ENCODE peak calls at places on chromosomes 4 and X, in five cellular contexts. M is bronchial epithelial cell, L is fibroblast of the aortic adventitia, P is GM20000, Z is GM10248. G is an unnamed sample.

GRCh38 chr4:184857446-184858121 is 31.8 kb upstream of the ACSL1 start:
- DNase-seq in M (no peak), L (no peak), P (no peak), Z (no peak), G (no peak)

GRCh38 chr4:174940002-174940401 is 21.8 kb downstream of the ADAM29 start:
- DNase-seq in M (no peak), L (no peak), P (no peak), Z (no peak), G (no peak)

GRCh38 chrX:39196192-39197102 is 395.2 kb downstream of the MID1IP1 start:
- DNase-seq in M (peak), L (peak), P (peak), Z (peak), G (no peak)

GRCh38 chr4:140637836-140638235 is 69.1 kb upstream of the UCP1 start:
- DNase-seq in M (peak), L (peak), P (peak), Z (peak), G (no peak)

GRCh38 chrX:120453985-120454384 is 15.1 kb downstream of the LAMP2 start:
- DNase-seq in M (peak), L (peak), P (no peak), Z (no peak), G (no peak)

GRCh38 chr4:3232001-3232400 is 17.0 kb upstream of the MSANTD1 start:
- DNase-seq in M (no peak), L (no peak), P (no peak), Z (no peak), G (no peak)

GRCh38 chr4:65917486-65917885 is 247.2 kb upstream of the EPHA5 start:
- DNase-seq in M (no peak), L (peak), P (no peak), Z (no peak), G (no peak)

GRCh38 chr4:15894923-15895411 is 43.6 kb downstream of the FGFBP1 start:
- DNase-seq in M (peak), L (peak), P (no peak), Z (no peak), G (no peak)

GRCh38 chrX:66200855-66201795 is 37.1 kb downstream of the HEPH start:
- DNase-seq in M (peak), L (peak), P (no peak), Z (peak), G (no peak)

GRCh38 chrX:10496345-10496965 is 123.9 kb downstream of the MID1 start:
- DNase-seq in M (no peak), L (peak), P (no peak), Z (no peak), G (no peak)

GRCh38 chr4:23993373-23993772 is 103.5 kb upstream of the PPARGC1A start:
- DNase-seq in M (no peak), L (no peak), P (peak), Z (no peak), G (no peak)

GRCh38 chrX:119605398-119605738 is 856 bp downstream of the NKRF start:
- DNase-seq in M (peak), L (no peak), P (no peak), Z (no peak), G (no peak)

GRCh38 chrX:45154033-45154360 is 46.7 kb downstream of the DIPK2B start:
- DNase-seq in M (no peak), L (no peak), P (no peak), Z (no peak), G (no peak)

GRCh38 chrX:69896046-69896445 is 153.7 kb downstream of the AWAT2 start:
- DNase-seq in M (no peak), L (no peak), P (no peak), Z (no peak), G (no peak)

GRCh38 chrX:10044021-10044420 is 76.9 kb downstream of the CLDN34 start:
- DNase-seq in M (no peak), L (no peak), P (no peak), Z (no peak), G (no peak)

GRCh38 chrX:11423362-11423818 is 130.2 kb downstream of the AMELX start:
- DNase-seq in M (peak), L (peak), P (peak), Z (peak), G (no peak)

GRCh38 chr4:129926936-129927335 is 831.0 kb downstream of the C4orf33 start:
- DNase-seq in M (no peak), L (no peak), P (no peak), Z (no peak), G (no peak)
- TF ChIP-seq CTCF in M (no peak), L (no peak), P (no peak), Z (no peak), G (peak)

GRCh38 chrX:35726176-35726575 is 72.0 kb upstream of the MAGEB16 start:
- DNase-seq in M (peak), L (no peak), P (no peak), Z (no peak), G (no peak)
- TF ChIP-seq CTCF in M (peak), L (no peak), P (no peak), Z (no peak), G (peak)

DNA sequence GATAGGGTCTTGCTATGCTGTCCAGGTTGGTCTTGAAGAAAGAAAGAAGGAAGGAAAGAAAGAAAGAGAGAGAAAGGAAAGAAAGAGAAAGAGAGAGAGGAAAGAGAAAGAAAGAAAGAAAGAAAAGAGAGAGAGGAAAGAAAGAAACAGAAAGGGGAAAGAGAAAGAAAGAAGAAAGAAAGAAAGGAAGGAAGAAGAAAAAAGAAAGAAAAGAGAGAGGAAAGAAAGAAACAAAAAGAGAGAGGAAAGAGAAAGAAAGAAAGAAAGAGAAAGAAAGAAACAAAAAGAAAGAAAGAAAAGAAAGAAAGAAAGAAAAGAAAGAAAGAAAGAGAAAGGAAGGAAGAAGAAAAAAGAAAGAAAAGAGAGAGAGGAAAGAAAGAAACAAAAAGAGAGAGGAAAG is 95.8 kb upstream of the SHOX start:
- DNase-seq in M (no peak), L (no peak), P (no peak), Z (no peak), G (no peak)
- TF ChIP-seq CTCF in M (no peak), L (no peak), P (no peak), Z (no peak), G (no peak)

DNA sequence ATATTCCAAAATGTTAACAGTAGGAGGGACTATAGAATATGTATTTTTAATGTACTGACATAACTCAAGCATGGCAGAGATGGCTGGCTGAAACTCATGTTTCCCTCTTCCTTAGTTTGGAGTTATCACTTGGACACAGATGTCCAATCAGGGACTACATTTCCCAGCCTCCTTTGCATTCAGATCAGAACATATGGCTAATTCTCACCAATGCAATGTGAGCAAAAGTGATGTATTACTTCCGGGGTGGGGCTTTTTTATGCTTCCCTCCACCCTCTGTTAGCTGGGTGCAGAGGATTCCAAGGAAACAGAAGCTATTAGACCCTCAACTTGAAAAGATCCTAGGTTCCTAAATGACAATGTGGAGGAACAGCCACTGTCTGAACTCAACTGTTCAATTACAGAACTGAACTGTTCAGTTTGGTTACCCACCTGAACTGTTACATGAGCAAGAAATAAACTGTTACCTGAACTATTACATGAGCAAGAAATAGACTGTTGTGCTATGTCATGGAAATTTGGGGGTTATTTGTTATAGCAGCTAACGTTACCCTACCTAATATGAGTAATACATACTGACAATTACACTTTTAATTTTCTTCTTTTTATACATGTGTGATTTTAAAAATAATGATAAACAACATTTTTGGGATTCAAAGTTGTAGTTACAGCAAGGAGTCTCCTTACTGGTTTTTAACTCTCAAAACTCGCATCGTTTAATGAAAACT is 29.6 kb upstream of the ERVMER34-1 start:
- DNase-seq in M (peak), L (no peak), P (no peak), Z (no peak), G (no peak)
- TF ChIP-seq CTCF in M (no peak), L (no peak), P (no peak), Z (no peak), G (no peak)

GRCh38 chrX:130268500-130269170 is at the start of gene ZNF280C:
- DNase-seq in M (peak), L (peak), P (peak), Z (peak), G (peak)
- TF ChIP-seq CTCF in M (peak), L (peak), P (no peak), Z (no peak), G (peak)

GRCh38 chr4:36230523-36230922 is 13.8 kb downstream of the ARAP2 start:
- DNase-seq in M (peak), L (no peak), P (no peak), Z (no peak), G (no peak)

GRCh38 chr4:36237366-36238353 is 6.7 kb downstream of the ARAP2 start:
- DNase-seq in M (no peak), L (no peak), P (no peak), Z (no peak), G (no peak)

GRCh38 chr4:36233567-36234266 is 10.6 kb downstream of the ARAP2 start:
- DNase-seq in M (no peak), L (no peak), P (no peak), Z (no peak), G (no peak)

GRCh38 chr4:36236159-36236558 is 8.2 kb downstream of the ARAP2 start:
- DNase-seq in M (no peak), L (no peak), P (no peak), Z (no peak), G (no peak)

GRCh38 chr4:36235306-36235705 is 9.0 kb downstream of the ARAP2 start:
- DNase-seq in M (peak), L (no peak), P (no peak), Z (no peak), G (no peak)
- TF ChIP-seq CTCF in M (peak), L (no peak), P (no peak), Z (no peak), G (no peak)

GRCh38 chr4:98260047-98260578 is 1.1 kb upstream of the RAP1GDS1 start:
- DNase-seq in M (peak), L (no peak), P (no peak), Z (no peak), G (no peak)

GRCh38 chr4:98262431-98262830 is 1.2 kb downstream of the RAP1GDS1 start:
- DNase-seq in M (no peak), L (peak), P (no peak), Z (no peak), G (no peak)

GRCh38 chr4:98261291-98262271 is at the start of gene RAP1GDS1:
- DNase-seq in M (peak), L (peak), P (peak), Z (no peak), G (no peak)

GRCh38 chr4:98260579-98261290 is 449 bp upstream of the RAP1GDS1 start:
- DNase-seq in M (peak), L (peak), P (peak), Z (peak), G (peak)
- TF ChIP-seq CTCF in M (no peak), L (no peak), P (no peak), Z (no peak), G (no peak)

GRCh38 chrX:41275661-41276609 is 58.0 kb upstream of the DDX3X start:
- DNase-seq in M (peak), L (peak), P (peak), Z (peak), G (peak)
- TF ChIP-seq CTCF in M (peak), L (peak), P (peak), Z (peak), G (peak)

GRCh38 chrX:8455600-8455999 is 9.0 kb upstream of the VCX3B start:
- DNase-seq in M (peak), L (no peak), P (no peak), Z (no peak), G (no peak)
- TF ChIP-seq CTCF in M (peak), L (no peak), P (no peak), Z (no peak), G (no peak)